ENCODE peak calls at places on chromosomes 7 and 10, in four cellular contexts. Z, V, I and O are unnamed samples.

GRCh38 chr10:93813507-93814465 is 56.0 kb downstream of the LGI1 start:
- DNase-seq in Z (peak; percentile 54), V (peak; percentile 28), I (no peak), O (no peak)

GRCh38 chr10:93097386-93097785 is 23.7 kb downstream of the CYP26A1 start:
- DNase-seq in Z (no peak), V (no peak), I (no peak), O (no peak)

GRCh38 chr7:1311406-1312097 is 78.9 kb downstream of the UNCX start:
- DNase-seq in Z (no peak), V (no peak), I (no peak), O (no peak)

GRCh38 chr7:54615545-54615944 is 73.4 kb downstream of the VSTM2A start:
- DNase-seq in Z (no peak), V (no peak), I (no peak), O (no peak)

GRCh38 chr10:14550471-14550941 is 219.8 kb upstream of the FRMD4A start:
- DNase-seq in Z (no peak), V (no peak), I (no peak), O (no peak)

GRCh38 chr7:138890782-138891445 is 90.3 kb downstream of the KIAA1549 start:
- DNase-seq in Z (no peak), V (no peak), I (no peak), O (no peak)

GRCh38 chr7:143979999-143980398 is 20.1 kb upstream of the OR6B1 start:
- DNase-seq in Z (no peak), V (no peak), I (no peak), O (no peak)

GRCh38 chr10:110311357-110311949 is 6.7 kb upstream of the SMNDC1 start:
- DNase-seq in Z (peak; percentile 66), V (peak; percentile 31), I (peak; percentile 62), O (no peak)

GRCh38 chr7:87574630-87575029 is 26.1 kb downstream of the ABCB1 start:
- DNase-seq in Z (no peak), V (no peak), I (no peak), O (no peak)

GRCh38 chr10:106765355-106765754 is 399.2 kb downstream of the SORCS1 start:
- DNase-seq in Z (no peak), V (no peak), I (no peak), O (no peak)

GRCh38 chr7:159027091-159027802 is 117.4 kb downstream of the VIPR2 start:
- DNase-seq in Z (no peak), V (no peak), I (no peak), O (no peak)

GRCh38 chr7:54987772-54988171 is 31.0 kb upstream of the EGFR start:
- DNase-seq in Z (no peak), V (no peak), I (no peak), O (no peak)

GRCh38 chr10:75355706-75356105 is 45.9 kb downstream of the ZNF503 start:
- DNase-seq in Z (no peak), V (no peak), I (no peak), O (no peak)

GRCh38 chr10:99836711-99837110 is 54.3 kb downstream of the ABCC2 start:
- DNase-seq in Z (no peak), V (no peak), I (no peak), O (no peak)

GRCh38 chr7:120052884-120053382 is 220.0 kb upstream of the KCND2 start:
- DNase-seq in Z (peak; percentile 41), V (no peak), I (no peak), O (no peak)

GRCh38 chr10:101096378-101096777 is 34.6 kb downstream of the KAZALD1 start:
- DNase-seq in Z (no peak), V (no peak), I (no peak), O (no peak)